ENCODE peak calls at places on chromosomes 16 and 17, in five cellular contexts. One of them, this sample, is unnamed.

GRCh38 chr17:34827008-34827407 is 134.3 kb downstream of the CCT6B start:
- DNase-seq in sigmoid colon: no peak
- DNase-seq in CD8-positive, alpha-beta T cell: no peak
- DNase-seq in NCI-H69: peak
- DNase-seq in naive thymus-derived CD4-positive, alpha-beta T cell: no peak
- DNase-seq in this sample: no peak

GRCh38 chr17:21231533-21231932 is 17.6 kb upstream of the TMEM11 start:
- DNase-seq in sigmoid colon: no peak
- DNase-seq in CD8-positive, alpha-beta T cell: no peak
- DNase-seq in NCI-H69: no peak
- DNase-seq in naive thymus-derived CD4-positive, alpha-beta T cell: no peak
- DNase-seq in this sample: no peak

GRCh38 chr16:85048921-85049562 is 21.4 kb downstream of the KIAA0513 start:
- DNase-seq in sigmoid colon: no peak
- DNase-seq in CD8-positive, alpha-beta T cell: no peak
- DNase-seq in NCI-H69: no peak
- DNase-seq in naive thymus-derived CD4-positive, alpha-beta T cell: no peak
- DNase-seq in this sample: peak

GRCh38 chr16:54253118-54253517 is 33.5 kb downstream of the IRX3 start:
- DNase-seq in sigmoid colon: no peak
- DNase-seq in CD8-positive, alpha-beta T cell: no peak
- DNase-seq in NCI-H69: no peak
- DNase-seq in naive thymus-derived CD4-positive, alpha-beta T cell: no peak
- DNase-seq in this sample: no peak

GRCh38 chr16:69917739-69918138 is 33.4 kb upstream of the CLEC18A start:
- DNase-seq in sigmoid colon: peak
- DNase-seq in CD8-positive, alpha-beta T cell: no peak
- DNase-seq in NCI-H69: no peak
- DNase-seq in naive thymus-derived CD4-positive, alpha-beta T cell: no peak
- DNase-seq in this sample: no peak

GRCh38 chr17:63071797-63072196 is 105.8 kb downstream of the TANC2 start:
- DNase-seq in sigmoid colon: no peak
- DNase-seq in CD8-positive, alpha-beta T cell: no peak
- DNase-seq in NCI-H69: no peak
- DNase-seq in naive thymus-derived CD4-positive, alpha-beta T cell: no peak
- DNase-seq in this sample: no peak

GRCh38 chr17:79057727-79058400 is 16.8 kb upstream of the ENGASE start:
- DNase-seq in sigmoid colon: peak
- DNase-seq in CD8-positive, alpha-beta T cell: no peak
- DNase-seq in NCI-H69: no peak
- DNase-seq in naive thymus-derived CD4-positive, alpha-beta T cell: no peak
- DNase-seq in this sample: no peak

GRCh38 chr17:21214777-21215541 is 998 bp upstream of the TMEM11 start:
- DNase-seq in sigmoid colon: peak
- DNase-seq in CD8-positive, alpha-beta T cell: no peak
- DNase-seq in NCI-H69: no peak
- DNase-seq in naive thymus-derived CD4-positive, alpha-beta T cell: no peak
- DNase-seq in this sample: no peak

GRCh38 chr17:8745586-8746500 is 1.2 kb upstream of the CCDC42 start:
- DNase-seq in sigmoid colon: peak
- DNase-seq in CD8-positive, alpha-beta T cell: peak
- DNase-seq in NCI-H69: peak
- DNase-seq in naive thymus-derived CD4-positive, alpha-beta T cell: peak
- DNase-seq in this sample: no peak

GRCh38 chr17:8887834-8888703 is 20.6 kb upstream of the PIK3R6 start:
- DNase-seq in sigmoid colon: no peak
- DNase-seq in CD8-positive, alpha-beta T cell: no peak
- DNase-seq in NCI-H69: no peak
- DNase-seq in naive thymus-derived CD4-positive, alpha-beta T cell: no peak
- DNase-seq in this sample: no peak

GRCh38 chr16:71573387-71574094 is 3.4 kb downstream of the TAT start:
- DNase-seq in sigmoid colon: no peak
- DNase-seq in CD8-positive, alpha-beta T cell: no peak
- DNase-seq in NCI-H69: no peak
- DNase-seq in naive thymus-derived CD4-positive, alpha-beta T cell: no peak
- DNase-seq in this sample: no peak

GRCh38 chr17:69960755-69961154 is 114.3 kb upstream of the KCNJ16 start:
- DNase-seq in sigmoid colon: peak
- DNase-seq in CD8-positive, alpha-beta T cell: no peak
- DNase-seq in NCI-H69: peak
- DNase-seq in naive thymus-derived CD4-positive, alpha-beta T cell: no peak
- DNase-seq in this sample: no peak

GRCh38 chr16:67183-67791 is 5.1 kb downstream of the RHBDF1 start:
- DNase-seq in sigmoid colon: no peak
- DNase-seq in CD8-positive, alpha-beta T cell: no peak
- DNase-seq in NCI-H69: peak
- DNase-seq in naive thymus-derived CD4-positive, alpha-beta T cell: no peak
- DNase-seq in this sample: no peak

GRCh38 chr16:11016524-11016988 is 72.2 kb downstream of the CLEC16A start:
- DNase-seq in sigmoid colon: no peak
- DNase-seq in CD8-positive, alpha-beta T cell: no peak
- DNase-seq in NCI-H69: peak
- DNase-seq in naive thymus-derived CD4-positive, alpha-beta T cell: no peak
- DNase-seq in this sample: no peak

GRCh38 chr17:6843241-6843890 is 11.8 kb upstream of the TEKT1 start:
- DNase-seq in sigmoid colon: no peak
- DNase-seq in CD8-positive, alpha-beta T cell: no peak
- DNase-seq in NCI-H69: peak
- DNase-seq in naive thymus-derived CD4-positive, alpha-beta T cell: peak
- DNase-seq in this sample: peak

GRCh38 chr17:21676281-21677111 is 15.8 kb upstream of the KCNJ18 start:
- DNase-seq in sigmoid colon: peak
- DNase-seq in CD8-positive, alpha-beta T cell: no peak
- DNase-seq in NCI-H69: no peak
- DNase-seq in naive thymus-derived CD4-positive, alpha-beta T cell: no peak
- DNase-seq in this sample: no peak

GRCh38 chr17:83062818-83063671 is 16.4 kb upstream of the METRNL start:
- DNase-seq in sigmoid colon: peak
- DNase-seq in CD8-positive, alpha-beta T cell: no peak
- DNase-seq in NCI-H69: no peak
- DNase-seq in naive thymus-derived CD4-positive, alpha-beta T cell: no peak
- DNase-seq in this sample: no peak

GRCh38 chr16:70258946-70259345 is 7.2 kb upstream of the EXOSC6 start:
- DNase-seq in sigmoid colon: no peak
- DNase-seq in CD8-positive, alpha-beta T cell: no peak
- DNase-seq in NCI-H69: no peak
- DNase-seq in naive thymus-derived CD4-positive, alpha-beta T cell: no peak
- DNase-seq in this sample: no peak

GRCh38 chr16:87661561-87661960 is 59.3 kb downstream of the JPH3 start:
- DNase-seq in sigmoid colon: no peak
- DNase-seq in CD8-positive, alpha-beta T cell: no peak
- DNase-seq in NCI-H69: no peak
- DNase-seq in naive thymus-derived CD4-positive, alpha-beta T cell: no peak
- DNase-seq in this sample: no peak

GRCh38 chr16:88373211-88373610 is 9.5 kb upstream of the ZNF469 start:
- DNase-seq in sigmoid colon: peak
- DNase-seq in CD8-positive, alpha-beta T cell: no peak
- DNase-seq in NCI-H69: no peak
- DNase-seq in naive thymus-derived CD4-positive, alpha-beta T cell: no peak
- DNase-seq in this sample: no peak

GRCh38 chr16:49755291-49755611 is 100.7 kb downstream of the ZNF423 start:
- DNase-seq in sigmoid colon: no peak
- DNase-seq in CD8-positive, alpha-beta T cell: no peak
- DNase-seq in NCI-H69: peak
- DNase-seq in naive thymus-derived CD4-positive, alpha-beta T cell: no peak
- DNase-seq in this sample: peak

GRCh38 chr16:67541391-67542263 is 13.0 kb downstream of the RIPOR1 start:
- DNase-seq in sigmoid colon: no peak
- DNase-seq in CD8-positive, alpha-beta T cell: no peak
- DNase-seq in NCI-H69: no peak
- DNase-seq in naive thymus-derived CD4-positive, alpha-beta T cell: no peak
- DNase-seq in this sample: no peak

GRCh38 chr17:42055496-42055895 is 5.1 kb upstream of the C17orf113 start:
- DNase-seq in sigmoid colon: no peak
- DNase-seq in CD8-positive, alpha-beta T cell: no peak
- DNase-seq in NCI-H69: peak
- DNase-seq in naive thymus-derived CD4-positive, alpha-beta T cell: no peak
- DNase-seq in this sample: no peak

This sample was measured in NCI-H1694 treated with DMSO at 0.1 percent for 48 hours.